ENCODE peak calls at places on chromosomes 12 and 14, in nine cellular contexts. C, T, F, J, M, L, B, H and O are unnamed samples.

GRCh38 chr12:39239484-39240143 is 203.3 kb downstream of the KIF21A start:
- DNase-seq in H (no peak), J (peak), B (no peak), M (no peak), C (no peak), L (no peak), T (no peak), F (no peak), O (no peak)

GRCh38 chr14:106813477-106813823 is 1287.1 kb downstream of the TMEM121 start:
- DNase-seq in M (no peak), C (peak), B (no peak), H (no peak), L (no peak), T (no peak), F (no peak), J (no peak), O (no peak)

GRCh38 chr12:102966200-102966941 is 8.9 kb downstream of the ASCL1 start:
- DNase-seq in L (no peak), H (no peak), T (no peak), F (no peak), M (no peak), C (no peak), J (no peak), B (no peak), O (no peak)

GRCh38 chr12:89454080-89454848 is 70.3 kb downstream of the GALNT4 start:
- DNase-seq in C (no peak), F (no peak), T (no peak), J (no peak), L (no peak), M (no peak), H (no peak), B (no peak), O (peak)

GRCh38 chr12:41962171-41962572 is 182.5 kb downstream of the GXYLT1 start:
- DNase-seq in B (no peak), H (no peak), L (no peak), C (no peak), J (peak), F (no peak), T (no peak), M (no peak), O (no peak)

GRCh38 chr14:36647827-36648753 is 13.6 kb upstream of the PAX9 start:
- DNase-seq in B (no peak), C (no peak), H (no peak), F (no peak), J (peak), L (no peak), T (no peak), M (peak), O (peak)

GRCh38 chr12:65609359-65609771 is 214.9 kb upstream of the HMGA2 start:
- DNase-seq in H (peak), L (peak), J (peak), B (no peak), F (no peak), M (no peak), C (no peak), T (no peak), O (peak)

GRCh38 chr12:64716839-64717455 is 42.3 kb downstream of the GNS start:
- DNase-seq in T (no peak), M (no peak), F (no peak), B (no peak), H (no peak), C (no peak), L (no peak), J (peak), O (no peak)

GRCh38 chr14:100587763-100588411 is 670 bp upstream of the BEGAIN start:
- DNase-seq in T (no peak), B (no peak), H (peak), M (peak), J (no peak), C (no peak), F (no peak), L (no peak), O (peak)

GRCh38 chr14:47507866-47508265 is 167.5 kb downstream of the MDGA2 start:
- DNase-seq in T (no peak), B (no peak), J (no peak), L (no peak), F (no peak), H (no peak), M (no peak), C (no peak), O (no peak)

GRCh38 chr12:52493172-52493571 is at the start of gene KRT6A:
- DNase-seq in M (no peak), T (no peak), B (no peak), J (no peak), C (no peak), H (no peak), L (no peak), F (no peak), O (no peak)

GRCh38 chr12:59858508-59858907 is 262.7 kb downstream of the SLC16A7 start:
- DNase-seq in J (no peak), H (no peak), L (no peak), C (no peak), T (no peak), F (no peak), B (no peak), M (no peak), O (no peak)

GRCh38 chr14:102523200-102524025 is 13.8 kb upstream of the ANKRD9 start:
- DNase-seq in J (no peak), H (no peak), B (no peak), C (no peak), M (no peak), T (no peak), L (no peak), F (no peak), O (peak)

GRCh38 chr12:56257491-56258067 is 605 bp downstream of the ANKRD52 start:
- DNase-seq in T (no peak), J (peak), L (no peak), M (peak), B (peak), F (no peak), C (no peak), H (no peak), O (peak)

GRCh38 chr12:60148831-60149230 is 553.0 kb downstream of the SLC16A7 start:
- DNase-seq in F (no peak), J (peak), C (no peak), T (no peak), M (no peak), H (peak), L (peak), B (no peak), O (no peak)

GRCh38 chr12:93660996-93661395 is 16.2 kb upstream of the CRADD start:
- DNase-seq in H (no peak), M (no peak), J (no peak), L (no peak), F (no peak), T (no peak), C (no peak), B (no peak), O (no peak)

GRCh38 chr14:102516531-102517411 is 7.2 kb upstream of the ANKRD9 start:
- DNase-seq in C (no peak), T (no peak), H (no peak), M (peak), L (no peak), J (peak), F (no peak), B (peak), O (peak)

GRCh38 chr12:67441736-67442346 is 172.7 kb downstream of the CAND1 start:
- DNase-seq in F (peak), J (peak), M (peak), H (no peak), C (peak), B (peak), L (no peak), T (peak), O (peak)

GRCh38 chr12:106288510-106289195 is 13.9 kb upstream of the TCP11L2 start:
- DNase-seq in L (peak), B (no peak), H (peak), C (peak), J (peak), T (no peak), F (peak), M (no peak), O (peak)

GRCh38 chr12:12885060-12885792 is 6.1 kb upstream of the GPRC5A start:
- DNase-seq in L (no peak), B (no peak), T (no peak), F (no peak), M (no peak), H (no peak), J (no peak), C (no peak), O (no peak)

GRCh38 chr12:19757317-19757877 is 318.1 kb downstream of the AEBP2 start:
- DNase-seq in C (peak), F (peak), L (no peak), J (peak), B (no peak), M (no peak), T (no peak), H (no peak), O (peak)

GRCh38 chr12:79997115-79997805 is 62.4 kb upstream of the PPP1R12A start:
- DNase-seq in T (no peak), F (peak), L (no peak), J (peak), C (no peak), B (peak), H (peak), M (no peak), O (no peak)

GRCh38 chr12:56256326-56256960 is 1.7 kb downstream of the ANKRD52 start:
- DNase-seq in B (no peak), C (no peak), J (peak), M (peak), L (no peak), H (no peak), F (no peak), T (no peak), O (peak)

GRCh38 chr14:90487462-90487861 is 90.6 kb downstream of the CALM1 start:
- DNase-seq in H (no peak), C (no peak), L (no peak), J (no peak), M (no peak), T (no peak), F (no peak), B (no peak), O (no peak)

GRCh38 chr12:47216150-47216677 is 136.5 kb upstream of the AMIGO2 start:
- DNase-seq in B (peak), H (no peak), C (no peak), L (no peak), M (no peak), T (peak), F (peak), J (no peak), O (no peak)

GRCh38 chr12:42507589-42507988 is 82.0 kb downstream of the PRICKLE1 start:
- DNase-seq in M (no peak), T (no peak), J (no peak), F (no peak), L (no peak), C (no peak), B (no peak), H (no peak), O (no peak)

GRCh38 chr14:94313991-94314655 is 9.0 kb downstream of the SERPINA6 start:
- DNase-seq in T (peak), L (no peak), J (peak), F (no peak), C (no peak), M (no peak), H (peak), B (no peak), O (no peak)

GRCh38 chr14:70641548-70642312 is at the start of gene TTC9:
- DNase-seq in L (no peak), H (no peak), T (no peak), C (no peak), F (no peak), M (peak), J (no peak), B (peak), O (peak)

GRCh38 chr12:59444932-59445331 is 150.9 kb upstream of the SLC16A7 start:
- DNase-seq in J (peak), C (no peak), H (no peak), T (no peak), L (no peak), B (no peak), M (no peak), F (no peak), O (no peak)

GRCh38 chr12:8081228-8081920 is 700 bp upstream of the NECAP1 start:
- DNase-seq in C (no peak), L (no peak), B (no peak), J (no peak), M (no peak), T (peak), H (no peak), F (no peak), O (no peak)

GRCh38 chr14:75531660-75532317 is 9.5 kb downstream of the BATF start:
- DNase-seq in T (no peak), M (no peak), C (no peak), J (peak), L (no peak), B (no peak), H (no peak), F (no peak), O (no peak)

GRCh38 chr14:91246051-91246852 is 1.7 kb upstream of the GPR68 start:
- DNase-seq in F (no peak), M (no peak), L (no peak), B (no peak), J (no peak), H (no peak), C (no peak), T (no peak), O (peak)